ENCODE peak calls at places on chromosomes 7 and 10, in ten cellular contexts. U is HuH-7; E is caudate nucleus; W is activated effector memory CD4-positive, alpha-beta T cell treated with anti-CD3 and anti-CD28 coated beads, Interleukin-2, amount 50 U/mL, for 16 hours; F is lower lobe of right lung; P is GM10248; T is effector memory CD8-positive, alpha-beta T cell; V is hippocampal formation; K is HL-60; X is NCI-H1105 treated with DMSO at 0.1 percent for 48 hours. B is an unnamed sample.
A peak's percentile ranks its signal among the peaks of the same experiment; 100 is the strongest.

GRCh38 chr10:75136346-75136745 is 24.9 kb downstream of the SAMD8 start:
- DNase-seq in F (no peak), X (no peak), W (no peak), P (no peak), V (no peak), T (no peak), K (no peak), U (no peak), E (no peak), B (no peak)

GRCh38 chr10:78433722-78434535 is 400.3 kb downstream of the RPS24 start:
- DNase-seq in K (no peak), P (no peak), F (no peak), W (no peak), U (no peak), X (no peak), T (no peak), V (no peak), E (no peak), B (no peak)

GRCh38 chr10:102814456-102814871 is 22.7 kb downstream of the CYP17A1 start:
- DNase-seq in F (no peak), K (no peak), T (no peak), X (no peak), E (no peak), P (no peak), W (no peak), U (peak; percentile 55), V (no peak), B (no peak)

GRCh38 chr7:13106513-13106912 is 419.1 kb downstream of the ARL4A start:
- DNase-seq in U (no peak), K (no peak), F (no peak), X (no peak), T (no peak), W (no peak), P (no peak), E (no peak), V (no peak), B (no peak)

GRCh38 chr7:2920956-2921708 is 77.0 kb upstream of the GNA12 start:
- DNase-seq in T (no peak), F (no peak), V (no peak), U (no peak), P (no peak), X (no peak), K (no peak), W (no peak), E (no peak), B (no peak)

GRCh38 chr7:26507375-26508068 is 215.9 kb downstream of the SNX10 start:
- DNase-seq in P (no peak), K (no peak), X (no peak), U (no peak), W (no peak), T (no peak), E (no peak), F (no peak), V (no peak), B (no peak)

GRCh38 chr10:102801496-102801895 is 35.7 kb downstream of the CYP17A1 start:
- DNase-seq in K (no peak), E (no peak), P (no peak), X (no peak), V (no peak), W (no peak), U (no peak), T (no peak), F (no peak), B (no peak)

GRCh38 chr10:31146496-31147219 is 115.0 kb upstream of the ZNF438 start:
- DNase-seq in K (no peak), W (no peak), P (no peak), U (no peak), V (no peak), F (no peak), E (no peak), T (no peak), X (no peak), B (no peak)

GRCh38 chr10:13560597-13560996 is 26.2 kb upstream of the PRPF18 start:
- DNase-seq in F (no peak), V (no peak), T (no peak), X (no peak), W (no peak), K (no peak), U (no peak), P (no peak), E (no peak), B (no peak)

GRCh38 chr10:124197301-124198148 is 104.1 kb upstream of the CHST15 start:
- DNase-seq in T (no peak), W (peak; percentile 36), F (no peak), P (no peak), U (no peak), E (peak; percentile 20), X (no peak), V (peak; percentile 49), K (no peak), B (no peak)

GRCh38 chr7:90552521-90552920 is 43.6 kb upstream of the CDK14 start:
- DNase-seq in E (no peak), T (no peak), X (peak; percentile 7), U (no peak), F (no peak), W (no peak), P (peak; percentile 15), K (no peak), V (no peak), B (no peak)

GRCh38 chr10:90199098-90199497 is 497.7 kb downstream of the KIF20B start:
- DNase-seq in X (no peak), W (no peak), V (no peak), K (no peak), P (no peak), E (no peak), F (no peak), U (no peak), T (no peak), B (no peak)

GRCh38 chr7:102473271-102473991 is 5.3 kb downstream of the POLR2J start:
- DNase-seq in V (no peak), T (no peak), F (peak; percentile 25), K (no peak), E (no peak), X (no peak), P (no peak), U (no peak), W (peak; percentile 60), B (no peak)

GRCh38 chr7:116670409-116671036 is 1.5 kb upstream of the MET start:
- DNase-seq in P (no peak), T (no peak), X (no peak), W (no peak), U (no peak), K (no peak), E (no peak), V (no peak), F (no peak), B (no peak)

GRCh38 chr10:31961675-31962074 is 33.0 kb upstream of the ARHGAP12 start:
- DNase-seq in K (no peak), X (no peak), V (no peak), U (no peak), W (no peak), E (no peak), F (no peak), P (peak; percentile 15), T (no peak), B (no peak)

GRCh38 chr10:48926764-48927163 is 12.9 kb downstream of the LRRC18 start:
- DNase-seq in P (no peak), F (no peak), K (no peak), U (no peak), T (no peak), X (no peak), W (no peak), V (no peak), E (no peak), B (no peak)

GRCh38 chr10:55146032-55146431 is 345.0 kb upstream of the PCDH15 start:
- DNase-seq in F (no peak), T (no peak), X (no peak), E (no peak), V (no peak), U (no peak), W (no peak), K (no peak), P (no peak), B (no peak)

GRCh38 chr10:131736321-131736980 is 164.4 kb upstream of the PPP2R2D start:
- DNase-seq in F (no peak), X (no peak), T (no peak), U (no peak), W (no peak), K (no peak), V (no peak), P (no peak), E (no peak), B (no peak)

GRCh38 chr7:138828302-138828701 is 30.3 kb upstream of the ATP6V0A4 start:
- DNase-seq in F (no peak), T (no peak), W (no peak), U (no peak), K (no peak), X (no peak), V (no peak), E (no peak), P (no peak), B (no peak)

GRCh38 chr10:16737420-16737819 is 79.8 kb downstream of the RSU1 start:
- DNase-seq in X (no peak), U (no peak), E (no peak), K (no peak), V (no peak), T (no peak), W (no peak), F (no peak), P (no peak), B (no peak)

GRCh38 chr10:95445223-95445836 is 115.8 kb downstream of the SORBS1 start:
- DNase-seq in V (peak; percentile 19), E (no peak), W (no peak), F (peak; percentile 64), P (no peak), K (no peak), X (no peak), U (no peak), T (no peak), B (no peak)

GRCh38 chr10:62018141-62018911 is 116.8 kb downstream of the ARID5B start:
- DNase-seq in K (no peak), T (no peak), X (peak; percentile 25), P (no peak), E (no peak), U (no peak), V (no peak), W (no peak), F (no peak), B (no peak)

GRCh38 chr10:48821111-48821510 is 118.5 kb downstream of the LRRC18 start:
- DNase-seq in W (no peak), E (no peak), V (no peak), K (no peak), F (no peak), U (no peak), X (no peak), P (no peak), T (no peak), B (no peak)

GRCh38 chr10:16436367-16436757 is 448 bp upstream of the PTER start:
- DNase-seq in E (no peak), P (no peak), F (peak; percentile 51), X (no peak), K (no peak), U (no peak), T (peak; percentile 10), V (no peak), W (peak; percentile 66), B (no peak)

GRCh38 chr7:3461923-3462322 is 160.9 kb downstream of the SDK1 start:
- DNase-seq in U (no peak), V (no peak), W (peak; percentile 83), F (no peak), K (no peak), P (no peak), T (peak; percentile 39), X (no peak), E (no peak), B (no peak)

GRCh38 chr7:110669410-110669809 is 421.5 kb upstream of the LRRN3 start:
- DNase-seq in P (no peak), K (no peak), U (no peak), X (no peak), T (no peak), E (no peak), V (no peak), F (no peak), W (no peak), B (no peak)

GRCh38 chr10:44517635-44518034 is 132.7 kb upstream of the CXCL12 start:
- DNase-seq in X (no peak), U (peak; percentile 20), K (no peak), F (no peak), E (no peak), V (no peak), P (peak; percentile 21), T (no peak), W (no peak), B (no peak)

GRCh38 chr10:121080324-121080807 is 229.2 kb downstream of the WDR11 start:
- DNase-seq in W (no peak), U (peak; percentile 56), T (no peak), P (no peak), V (no peak), X (no peak), K (peak; percentile 47), F (no peak), E (no peak), B (no peak)

B was measured in SHP77.